ENCODE peak calls at places on chromosomes 3 and 15, in seven cellular contexts. One of them, this sample, is unnamed.

GRCh38 chr3:71537211-71537611 is 46.3 kb downstream of the FOXP1 start:
- DNase-seq in AG04450: peak
- DNase-seq in body of pancreas: no peak
- DNase-seq in left ventricle myocardium inferior: no peak
- DNase-seq in PC-3: peak
- DNase-seq in ascending aorta: no peak
- DNase-seq in uterus: peak
- DNase-seq in this sample: no peak

GRCh38 chr3:38115645-38116427 is 21.1 kb downstream of the ACAA1 start:
- DNase-seq in PC-3: no peak
- DNase-seq in AG04450: no peak
- DNase-seq in uterus: no peak
- DNase-seq in ascending aorta: no peak
- DNase-seq in body of pancreas: peak
- DNase-seq in left ventricle myocardium inferior: no peak
- DNase-seq in this sample: no peak

GRCh38 chr3:27661813-27662212 is 60.3 kb downstream of the EOMES start:
- DNase-seq in PC-3: no peak
- DNase-seq in left ventricle myocardium inferior: no peak
- DNase-seq in body of pancreas: no peak
- DNase-seq in AG04450: no peak
- DNase-seq in ascending aorta: no peak
- DNase-seq in uterus: no peak
- DNase-seq in this sample: no peak

GRCh38 chr3:38084019-38084968 is 45.3 kb downstream of the DLEC1 start:
- DNase-seq in ascending aorta: no peak
- DNase-seq in body of pancreas: no peak
- DNase-seq in uterus: no peak
- DNase-seq in PC-3: peak
- DNase-seq in left ventricle myocardium inferior: no peak
- DNase-seq in AG04450: peak
- DNase-seq in this sample: peak

GRCh38 chr15:89199734-89200133 is 21.6 kb downstream of the RLBP1 start:
- DNase-seq in ascending aorta: no peak
- DNase-seq in uterus: no peak
- DNase-seq in AG04450: no peak
- DNase-seq in PC-3: no peak
- DNase-seq in left ventricle myocardium inferior: peak
- DNase-seq in body of pancreas: no peak
- DNase-seq in this sample: no peak

GRCh38 chr3:43162573-43163084 is 56.8 kb upstream of the POMGNT2 start:
- DNase-seq in left ventricle myocardium inferior: no peak
- DNase-seq in body of pancreas: no peak
- DNase-seq in uterus: no peak
- DNase-seq in PC-3: no peak
- DNase-seq in ascending aorta: no peak
- DNase-seq in AG04450: no peak
- DNase-seq in this sample: no peak

GRCh38 chr3:53748512-53749271 is 97.5 kb downstream of the CHDH start:
- DNase-seq in body of pancreas: no peak
- DNase-seq in left ventricle myocardium inferior: no peak
- DNase-seq in ascending aorta: no peak
- DNase-seq in uterus: no peak
- DNase-seq in AG04450: no peak
- DNase-seq in PC-3: no peak
- DNase-seq in this sample: no peak

GRCh38 chr15:85142324-85142723 is 160.7 kb downstream of the PDE8A start:
- DNase-seq in ascending aorta: no peak
- DNase-seq in body of pancreas: no peak
- DNase-seq in uterus: no peak
- DNase-seq in AG04450: no peak
- DNase-seq in PC-3: peak
- DNase-seq in left ventricle myocardium inferior: no peak
- DNase-seq in this sample: no peak

GRCh38 chr3:72379500-72380187 is 468.6 kb downstream of the SHQ1 start:
- DNase-seq in uterus: no peak
- DNase-seq in body of pancreas: no peak
- DNase-seq in PC-3: no peak
- DNase-seq in AG04450: no peak
- DNase-seq in left ventricle myocardium inferior: no peak
- DNase-seq in ascending aorta: no peak
- DNase-seq in this sample: no peak

GRCh38 chr3:130820976-130821375 is 72.9 kb upstream of the ATP2C1 start:
- DNase-seq in left ventricle myocardium inferior: no peak
- DNase-seq in uterus: no peak
- DNase-seq in ascending aorta: no peak
- DNase-seq in AG04450: no peak
- DNase-seq in body of pancreas: no peak
- DNase-seq in PC-3: peak
- DNase-seq in this sample: no peak

GRCh38 chr3:183533410-183534132 is 21.9 kb downstream of the KLHL6 start:
- DNase-seq in ascending aorta: no peak
- DNase-seq in AG04450: no peak
- DNase-seq in left ventricle myocardium inferior: no peak
- DNase-seq in PC-3: no peak
- DNase-seq in uterus: no peak
- DNase-seq in body of pancreas: no peak
- DNase-seq in this sample: peak
- H3K4me3 ChIP-seq in ascending aorta: no peak
- H3K4me3 ChIP-seq in AG04450: no peak
- H3K4me3 ChIP-seq in left ventricle myocardium inferior: no peak
- H3K4me3 ChIP-seq in PC-3: no peak
- H3K4me3 ChIP-seq in uterus: no peak
- H3K4me3 ChIP-seq in body of pancreas: no peak
- H3K4me3 ChIP-seq in this sample: no peak

DNA sequence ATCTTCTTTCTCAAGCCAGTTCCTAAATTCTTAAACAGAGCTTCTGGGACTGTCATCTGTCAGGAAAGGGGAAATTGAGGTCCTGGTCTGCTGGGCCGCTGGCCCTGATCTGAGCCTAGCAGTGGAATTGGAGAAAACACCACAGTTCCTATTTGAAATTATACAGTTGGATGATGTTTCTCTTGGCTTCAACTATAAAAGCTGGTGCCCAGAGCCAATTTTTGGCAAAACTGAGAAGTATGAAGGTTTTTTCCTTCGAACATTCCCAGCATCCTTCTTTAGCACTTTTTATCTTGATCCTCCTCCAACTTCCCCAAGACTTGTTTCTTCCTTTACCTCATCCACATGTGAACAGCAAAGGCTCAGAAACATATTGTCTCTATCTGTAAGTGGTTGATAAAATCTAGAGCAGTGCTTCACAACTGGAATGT is 83.9 kb downstream of the CD47 start:
- DNase-seq in AG04450: no peak
- DNase-seq in ascending aorta: no peak
- DNase-seq in PC-3: no peak
- DNase-seq in uterus: no peak
- DNase-seq in left ventricle myocardium inferior: no peak
- DNase-seq in body of pancreas: no peak
- DNase-seq in this sample: no peak
- H3K4me3 ChIP-seq in AG04450: no peak
- H3K4me3 ChIP-seq in ascending aorta: no peak
- H3K4me3 ChIP-seq in PC-3: no peak
- H3K4me3 ChIP-seq in uterus: no peak
- H3K4me3 ChIP-seq in left ventricle myocardium inferior: no peak
- H3K4me3 ChIP-seq in body of pancreas: no peak
- H3K4me3 ChIP-seq in this sample: no peak

GRCh38 chr15:76335129-76335850 is 1.3 kb upstream of the ISL2 start:
- DNase-seq in ascending aorta: no peak
- DNase-seq in uterus: no peak
- DNase-seq in PC-3: no peak
- DNase-seq in left ventricle myocardium inferior: no peak
- DNase-seq in AG04450: no peak
- DNase-seq in body of pancreas: no peak
- DNase-seq in this sample: no peak

GRCh38 chr15:76333309-76333708 is 3.3 kb upstream of the ISL2 start:
- DNase-seq in PC-3: no peak
- DNase-seq in body of pancreas: no peak
- DNase-seq in AG04450: no peak
- DNase-seq in uterus: no peak
- DNase-seq in left ventricle myocardium inferior: no peak
- DNase-seq in ascending aorta: no peak
- DNase-seq in this sample: no peak

GRCh38 chr15:76334438-76335004 is 2.1 kb upstream of the ISL2 start:
- DNase-seq in ascending aorta: no peak
- DNase-seq in body of pancreas: no peak
- DNase-seq in uterus: no peak
- DNase-seq in PC-3: no peak
- DNase-seq in left ventricle myocardium inferior: no peak
- DNase-seq in AG04450: no peak
- DNase-seq in this sample: no peak

GRCh38 chr15:76332796-76333195 is 3.8 kb upstream of the ISL2 start:
- DNase-seq in ascending aorta: no peak
- DNase-seq in AG04450: no peak
- DNase-seq in PC-3: no peak
- DNase-seq in left ventricle myocardium inferior: no peak
- DNase-seq in uterus: no peak
- DNase-seq in body of pancreas: no peak
- DNase-seq in this sample: no peak

GRCh38 chr15:76333720-76334437 is 2.7 kb upstream of the ISL2 start:
- DNase-seq in uterus: no peak
- DNase-seq in PC-3: peak
- DNase-seq in AG04450: no peak
- DNase-seq in ascending aorta: no peak
- DNase-seq in body of pancreas: no peak
- DNase-seq in left ventricle myocardium inferior: no peak
- DNase-seq in this sample: peak
- H3K4me3 ChIP-seq in uterus: no peak
- H3K4me3 ChIP-seq in PC-3: no peak
- H3K4me3 ChIP-seq in AG04450: no peak
- H3K4me3 ChIP-seq in ascending aorta: no peak
- H3K4me3 ChIP-seq in body of pancreas: no peak
- H3K4me3 ChIP-seq in left ventricle myocardium inferior: no peak
- H3K4me3 ChIP-seq in this sample: no peak

GRCh38 chr15:77036537-77037474 is 34.1 kb downstream of the TSPAN3 start:
- DNase-seq in uterus: peak
- DNase-seq in ascending aorta: no peak
- DNase-seq in PC-3: no peak
- DNase-seq in left ventricle myocardium inferior: no peak
- DNase-seq in body of pancreas: peak
- DNase-seq in AG04450: no peak
- DNase-seq in this sample: no peak
- H3K4me3 ChIP-seq in uterus: no peak
- H3K4me3 ChIP-seq in ascending aorta: no peak
- H3K4me3 ChIP-seq in PC-3: no peak
- H3K4me3 ChIP-seq in left ventricle myocardium inferior: no peak
- H3K4me3 ChIP-seq in body of pancreas: no peak
- H3K4me3 ChIP-seq in AG04450: no peak
- H3K4me3 ChIP-seq in this sample: no peak

DNA sequence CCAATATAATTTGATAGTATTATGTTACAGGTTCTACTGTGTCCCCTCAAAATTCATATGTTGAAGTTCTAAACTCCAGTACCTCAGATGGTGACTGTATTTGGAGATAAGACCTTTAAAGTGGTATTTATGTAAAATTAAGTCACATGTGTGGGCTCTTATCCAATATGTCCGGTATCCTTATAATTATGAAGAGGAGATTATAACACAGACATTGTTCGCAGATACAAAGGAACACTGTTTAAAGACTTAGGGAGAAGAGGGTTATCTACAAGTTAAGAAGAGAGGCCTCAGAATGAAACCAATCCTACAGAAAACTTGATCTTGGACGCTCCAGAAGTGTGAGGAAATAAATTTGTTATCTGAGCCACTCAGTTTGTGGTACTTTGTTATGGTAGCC is 50.9 kb downstream of the DPH6 start:
- DNase-seq in left ventricle myocardium inferior: no peak
- DNase-seq in uterus: no peak
- DNase-seq in PC-3: no peak
- DNase-seq in body of pancreas: no peak
- DNase-seq in ascending aorta: no peak
- DNase-seq in AG04450: no peak
- DNase-seq in this sample: no peak
- H3K4me3 ChIP-seq in left ventricle myocardium inferior: no peak
- H3K4me3 ChIP-seq in uterus: no peak
- H3K4me3 ChIP-seq in PC-3: no peak
- H3K4me3 ChIP-seq in body of pancreas: no peak
- H3K4me3 ChIP-seq in ascending aorta: no peak
- H3K4me3 ChIP-seq in AG04450: no peak
- H3K4me3 ChIP-seq in this sample: no peak

This sample was measured in Caco-2.